ENCODE peak calls at places on chromosomes 13 and 19, in five cellular contexts. S, O, G, M and K are unnamed samples.

GRCh38 chr19:36331353-36332228 is 47.4 kb downstream of the ZFP14 start:
- DNase-seq in S (peak), O (peak), G (peak), M (peak), K (peak)

GRCh38 chr13:106534844-106535551 is 464 bp downstream of the EFNB2 start:
- DNase-seq in S (peak), O (no peak), G (no peak), M (no peak), K (no peak)

GRCh38 chr19:38719761-38720558 is 24.3 kb downstream of the CAPN12 start:
- DNase-seq in S (no peak), O (no peak), G (no peak), M (no peak), K (no peak)

GRCh38 chr13:22049384-22049783 is 378.5 kb downstream of the FGF9 start:
- DNase-seq in S (no peak), O (no peak), G (no peak), M (no peak), K (no peak)

GRCh38 chr13:76884571-76885202 is 1.5 kb downstream of the KCTD12 start:
- DNase-seq in S (no peak), O (no peak), G (no peak), M (peak), K (peak)

GRCh38 chr13:47326061-47326460 is 429.2 kb upstream of the HTR2A start:
- DNase-seq in S (no peak), O (no peak), G (no peak), M (no peak), K (no peak)

GRCh38 chr13:50358221-50358620 is 343.0 kb downstream of the KCNRG start:
- DNase-seq in S (no peak), O (no peak), G (no peak), M (no peak), K (no peak)

GRCh38 chr19:39506944-39507714 is 7.8 kb upstream of the SELENOV start:
- DNase-seq in S (no peak), O (peak), G (no peak), M (no peak), K (peak)

GRCh38 chr19:14103310-14103709 is 12.8 kb upstream of the SAMD1 start:
- DNase-seq in S (no peak), O (no peak), G (no peak), M (no peak), K (no peak)

GRCh38 chr19:33828266-33829075 is 31.8 kb downstream of the KCTD15 start:
- DNase-seq in S (peak), O (no peak), G (no peak), M (no peak), K (no peak)

GRCh38 chr19:51366999-51367564 is 894 bp upstream of the ETFB start:
- DNase-seq in S (no peak), O (peak), G (no peak), M (no peak), K (peak)

GRCh38 chr13:110807546-110807945 is 94.0 kb downstream of the ING1 start:
- DNase-seq in S (no peak), O (no peak), G (no peak), M (no peak), K (no peak)

DNA sequence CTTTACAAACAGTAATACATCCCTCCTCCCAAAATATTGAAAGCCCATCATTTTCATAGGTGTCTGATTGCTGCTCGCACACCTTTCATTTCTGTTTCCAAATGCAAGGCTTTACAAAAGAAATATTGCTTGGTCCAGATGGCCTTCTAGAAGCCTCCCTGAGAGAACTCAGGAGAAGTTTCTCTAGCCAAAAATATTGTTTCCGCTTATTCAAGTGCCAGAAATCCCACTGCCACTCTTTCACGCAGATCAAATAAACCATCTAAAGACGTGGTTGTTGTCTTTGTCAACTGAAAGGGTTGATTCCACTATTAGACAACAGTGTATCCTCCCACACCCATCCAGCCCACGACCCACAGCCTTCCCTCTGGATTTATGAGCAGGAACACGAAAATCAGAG is 96.2 kb downstream of the ZIC5 start:
- DNase-seq in S (no peak), O (no peak), G (no peak), M (no peak), K (no peak)
- TF ChIP-seq CTCF in S (no peak), O (no peak), G (no peak), M (no peak), K (no peak)

DNA sequence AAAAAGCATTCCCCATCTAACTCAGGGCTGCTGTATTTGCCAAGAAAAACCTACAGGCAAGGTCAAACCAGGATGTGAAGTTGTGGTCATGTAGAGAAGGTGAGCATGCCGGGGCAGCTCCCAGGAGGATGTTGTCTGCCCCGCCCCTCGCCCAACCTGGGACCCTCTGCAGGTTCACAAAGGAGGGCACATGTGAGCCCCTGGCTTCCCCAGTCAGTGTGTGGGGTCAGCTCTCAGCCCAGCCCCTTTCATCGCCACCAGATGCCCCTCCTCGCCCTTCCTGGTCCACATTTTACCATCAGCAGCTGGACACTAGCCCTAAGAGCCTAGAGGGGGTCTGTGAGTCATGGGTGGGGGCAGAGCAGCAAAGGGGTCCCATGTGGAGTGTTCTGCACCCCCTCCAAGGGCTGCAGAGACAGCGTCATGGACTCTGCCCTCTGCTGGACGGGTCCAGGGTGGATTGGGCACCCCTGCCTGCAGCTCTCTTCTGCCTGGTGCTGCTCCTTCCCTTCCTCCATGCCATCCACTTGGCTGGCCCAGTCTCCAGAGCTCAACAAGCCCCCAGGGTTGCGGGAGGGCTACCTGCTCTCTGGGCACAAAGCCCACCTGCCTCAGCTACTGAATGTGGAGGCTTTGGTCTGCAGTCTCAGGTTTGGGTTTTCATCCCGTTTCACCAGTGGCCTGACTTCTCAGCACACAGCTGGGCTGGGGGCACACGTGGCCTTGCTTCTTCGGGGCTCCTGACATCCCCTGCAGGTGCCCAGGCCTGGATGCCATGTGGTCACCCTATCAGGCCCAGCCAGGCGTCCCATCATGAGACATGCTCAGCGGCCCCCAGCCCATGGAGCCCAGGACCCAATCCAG is 3.7 kb downstream of the PLEKHF1 start:
- DNase-seq in S (peak), O (no peak), G (no peak), M (no peak), K (no peak)
- TF ChIP-seq CTCF in S (peak), O (peak), G (peak), M (no peak), K (no peak)

GRCh38 chr13:98543380-98544104 is 33.4 kb downstream of the STK24 start:
- DNase-seq in S (peak), O (no peak), G (no peak), M (no peak), K (no peak)

GRCh38 chr13:98542568-98543379 is 34.1 kb downstream of the STK24 start:
- DNase-seq in S (peak), O (peak), G (no peak), M (no peak), K (no peak)

GRCh38 chr13:98541211-98541610 is 35.7 kb downstream of the STK24 start:
- DNase-seq in S (no peak), O (no peak), G (no peak), M (no peak), K (no peak)

GRCh38 chr13:98540476-98540875 is 36.4 kb downstream of the STK24 start:
- DNase-seq in S (no peak), O (no peak), G (no peak), M (no peak), K (peak)

DNA sequence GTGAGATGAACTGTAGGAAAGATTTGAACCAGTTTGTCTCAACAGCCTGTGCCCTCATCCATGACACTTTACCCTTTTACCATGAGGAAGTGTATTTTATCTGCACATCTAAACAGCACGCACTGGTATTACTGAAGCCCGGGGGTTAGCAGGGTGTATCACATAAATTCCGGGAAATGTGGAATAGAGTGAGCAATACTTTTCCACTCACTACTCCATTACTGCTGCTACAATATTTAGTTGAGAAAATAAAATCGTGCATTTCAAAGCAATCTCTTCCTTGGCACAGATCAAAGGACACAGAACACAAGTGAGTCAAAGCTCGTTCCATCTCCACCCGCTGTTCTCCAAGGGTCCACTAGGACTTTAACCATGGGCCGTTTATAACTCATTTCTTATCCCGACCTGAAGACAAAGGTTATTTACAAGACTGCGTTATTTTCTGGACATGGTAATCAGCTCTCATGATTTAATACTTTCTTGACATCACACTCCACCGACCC is 35.2 kb downstream of the STK24 start:
- DNase-seq in S (no peak), O (no peak), G (no peak), M (no peak), K (no peak)
- TF ChIP-seq CTCF in S (no peak), O (no peak), G (no peak), M (no peak), K (no peak)

DNA sequence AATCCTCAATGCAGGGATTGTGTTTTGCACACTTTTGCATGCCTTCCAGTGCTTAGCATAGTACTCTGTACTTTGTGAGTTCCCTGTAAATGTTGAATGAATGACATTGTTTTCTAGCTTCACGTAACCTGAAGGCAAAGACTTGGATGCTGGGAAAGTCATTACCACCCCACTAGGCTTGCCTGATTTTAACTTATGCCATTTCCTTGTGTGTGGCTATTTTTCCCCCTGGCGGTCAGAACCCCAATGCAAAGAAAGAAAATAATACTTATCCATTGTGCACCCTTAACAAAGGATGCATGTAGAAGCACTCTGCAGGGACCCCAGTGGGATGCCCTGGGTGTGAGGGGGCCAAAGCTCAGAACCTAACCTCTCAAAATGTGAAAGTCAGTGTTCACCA is 1.2 kb upstream of the ENOX1 start:
- DNase-seq in S (no peak), O (no peak), G (no peak), M (peak), K (peak)
- TF ChIP-seq CTCF in S (no peak), O (no peak), G (no peak), M (peak), K (peak)

DNA sequence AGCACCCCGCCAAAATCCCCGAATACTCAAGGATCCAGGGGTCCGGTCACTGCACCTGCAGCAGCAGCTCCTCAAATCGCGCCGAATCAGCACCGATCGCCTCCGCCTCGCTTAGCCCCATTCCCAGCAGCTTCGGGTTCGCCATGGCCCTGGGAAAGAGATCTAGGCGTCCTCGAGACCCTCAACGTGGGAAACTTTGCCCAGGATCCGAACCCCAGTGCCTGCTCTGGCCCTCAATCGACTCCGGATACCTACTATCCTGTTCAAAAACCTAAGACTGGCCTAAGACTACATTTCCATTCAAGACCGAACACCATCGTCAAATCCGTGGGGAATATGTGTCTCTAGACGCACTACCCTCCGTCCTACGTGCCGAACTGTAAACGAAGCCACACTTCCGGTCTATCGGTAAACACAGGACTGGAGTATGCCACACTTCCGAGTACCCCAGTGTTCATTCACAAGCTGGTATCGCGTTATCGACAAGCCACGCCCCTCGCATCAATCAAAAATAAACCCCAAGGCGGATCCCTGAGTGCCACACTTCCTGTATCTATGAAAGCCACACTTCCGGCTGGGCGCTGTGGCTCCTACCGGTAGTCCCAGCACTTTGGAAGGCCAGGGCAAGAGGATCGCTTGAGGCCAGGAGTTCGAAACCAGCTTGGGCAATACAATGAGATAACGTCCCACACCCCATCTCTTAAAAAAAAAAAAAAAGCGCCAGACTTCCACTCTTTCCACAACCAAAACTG is at the start of gene PIH1D1:
- DNase-seq in S (peak), O (peak), G (peak), M (peak), K (peak)
- TF ChIP-seq CTCF in S (no peak), O (no peak), G (peak), M (no peak), K (no peak)

GRCh38 chr19:29259153-29259552 is 46.2 kb upstream of the UQCRFS1 start:
- DNase-seq in S (no peak), O (peak), G (no peak), M (no peak), K (no peak)
- TF ChIP-seq CTCF in S (peak), O (no peak), G (peak), M (no peak), K (no peak)

DNA sequence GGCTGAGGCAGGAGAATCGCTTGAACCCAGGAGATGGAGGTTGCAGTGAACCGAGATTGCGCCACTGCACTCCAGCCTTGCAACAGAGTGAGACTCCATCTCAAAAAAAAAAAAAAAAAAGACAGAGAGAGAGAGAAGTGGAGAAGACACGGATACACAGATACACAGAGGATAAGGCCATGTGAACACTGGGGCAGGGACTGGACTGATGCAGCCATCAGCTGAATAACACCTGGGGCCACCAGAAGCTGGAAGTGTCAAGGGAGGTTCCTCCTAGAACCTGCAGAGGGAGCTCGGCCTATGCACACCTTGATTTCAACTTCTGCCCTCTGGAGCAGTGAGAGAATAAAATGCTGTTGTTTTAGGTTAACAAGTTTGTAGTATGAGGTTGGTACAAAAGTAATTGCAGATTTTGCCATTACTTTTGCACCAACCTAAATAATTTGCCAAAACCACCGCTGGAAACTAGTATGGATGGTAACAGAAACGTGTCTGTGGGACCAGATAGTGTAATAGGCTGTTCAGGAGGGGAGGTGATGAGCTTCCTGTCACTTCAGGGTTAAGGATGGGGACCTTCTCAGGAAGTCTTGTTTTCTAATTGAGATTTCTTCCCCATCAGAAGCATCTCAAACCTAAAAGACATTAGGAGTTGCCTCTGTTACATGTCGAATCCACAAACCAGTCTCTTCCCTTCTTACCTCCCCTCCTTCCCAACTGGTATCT is 36.4 kb upstream of the IGSF23 start:
- DNase-seq in S (no peak), O (peak), G (no peak), M (no peak), K (peak)
- TF ChIP-seq CTCF in S (peak), O (peak), G (peak), M (no peak), K (peak)

GRCh38 chr13:45878966-45879365 is 27.4 kb upstream of the SIAH3 start:
- DNase-seq in S (no peak), O (no peak), G (no peak), M (no peak), K (no peak)

GRCh38 chr13:45880242-45880641 is 28.7 kb upstream of the SIAH3 start:
- DNase-seq in S (no peak), O (no peak), G (no peak), M (no peak), K (no peak)

GRCh38 chr13:45876781-45877180 is 25.2 kb upstream of the SIAH3 start:
- DNase-seq in S (no peak), O (no peak), G (no peak), M (no peak), K (no peak)

GRCh38 chr13:45882626-45883025 is 31.1 kb upstream of the SIAH3 start:
- DNase-seq in S (no peak), O (no peak), G (no peak), M (no peak), K (no peak)

GRCh38 chr13:45879666-45880065 is 28.1 kb upstream of the SIAH3 start:
- DNase-seq in S (peak), O (no peak), G (no peak), M (no peak), K (no peak)
- TF ChIP-seq CTCF in S (peak), O (no peak), G (no peak), M (no peak), K (no peak)

GRCh38 chr13:31797154-31797775 is 57.9 kb downstream of the RXFP2 start:
- DNase-seq in S (no peak), O (no peak), G (no peak), M (peak), K (no peak)
- TF ChIP-seq CTCF in S (peak), O (no peak), G (peak), M (peak), K (no peak)